ENCODE peak calls at places on chromosomes 13 and 19, in four cellular contexts. B, H, V and M are unnamed samples.
A peak's percentile ranks its signal among the peaks of the same experiment; 100 is the strongest.

GRCh38 chr13:99995104-99995502 is 13.5 kb downstream of the ZIC2 start:
- DNase-seq in B (no peak), H (no peak), V (no peak), M (no peak)

GRCh38 chr13:68584776-68585175 is 1354.6 kb upstream of the PCDH9 start:
- DNase-seq in B (no peak), H (no peak), V (no peak), M (no peak)

GRCh38 chr13:41315466-41316047 is 4.5 kb downstream of the NAA16 start:
- DNase-seq in B (no peak), H (no peak), V (no peak), M (no peak)

GRCh38 chr13:24203726-24204295 is 43.3 kb downstream of the SPATA13 start:
- DNase-seq in B (no peak), H (no peak), V (no peak), M (peak; percentile 43)

GRCh38 chr19:13796301-13797057 is 1.2 kb downstream of the ZSWIM4 start:
- DNase-seq in B (no peak), H (peak; percentile 67), V (peak; percentile 87), M (peak; percentile 97)

GRCh38 chr19:1503089-1503924 is 9.5 kb downstream of the ADAMTSL5 start:
- DNase-seq in B (peak; percentile 28), H (peak; percentile 67), V (no peak), M (peak; percentile 33)

GRCh38 chr13:71879129-71879535 is 12.1 kb upstream of the DACH1 start:
- DNase-seq in B (no peak), H (peak; percentile 6), V (peak; percentile 21), M (peak; percentile 10)

GRCh38 chr19:4390017-4390861 is 10.1 kb downstream of the SH3GL1 start:
- DNase-seq in B (no peak), H (no peak), V (no peak), M (peak; percentile 93)

GRCh38 chr13:93290503-93290902 is 63.9 kb downstream of the GPC6 start:
- DNase-seq in B (no peak), H (no peak), V (no peak), M (no peak)

GRCh38 chr13:79776538-79776937 is 295.6 kb downstream of the NDFIP2 start:
- DNase-seq in B (no peak), H (no peak), V (peak; percentile 30), M (no peak)

GRCh38 chr13:31909889-31910551 is 121.6 kb upstream of the FRY start:
- DNase-seq in B (no peak), H (peak; percentile 10), V (peak; percentile 61), M (peak; percentile 52)